ENCODE peak calls at places on chromosomes 16 and 17, in four cellular contexts. C is CD8-positive, alpha-beta T cell; V is fibroblast of the aortic adventitia; P is choroid plexus epithelial cell. X is an unnamed sample.

GRCh38 chr17:7833011-7833794 is 814 bp upstream of the KDM6B start:
- DNase-seq in C (no peak), V (no peak), P (no peak), X (no peak)

GRCh38 chr17:45920083-45920482 is 25.7 kb downstream of the MAPT start:
- DNase-seq in C (no peak), P (no peak), V (no peak), X (no peak)

GRCh38 chr17:60461584-60461983 is 39.3 kb downstream of the CHCT1 start:
- DNase-seq in C (no peak), V (no peak), P (no peak), X (no peak)

GRCh38 chr16:397135-397661 is at the start of gene NME4:
- DNase-seq in V (no peak), C (no peak), P (peak), X (no peak)

GRCh38 chr16:12016166-12016947 is 39.8 kb downstream of the SNX29 start:
- DNase-seq in C (no peak), P (peak), V (peak), X (no peak)

GRCh38 chr17:12983986-12984932 is 33.6 kb downstream of the ELAC2 start:
- DNase-seq in V (peak), C (no peak), P (peak), X (peak)

GRCh38 chr16:19005561-19006445 is 22.1 kb downstream of the TMC7 start:
- DNase-seq in P (no peak), V (peak), C (no peak), X (no peak)

GRCh38 chr17:77555741-77556291 is 402.7 kb upstream of the TNRC6C start:
- DNase-seq in P (peak), V (no peak), C (no peak), X (no peak)

GRCh38 chr16:11784048-11784780 is 12.8 kb downstream of the ZC3H7A start:
- DNase-seq in C (no peak), V (peak), P (no peak), X (no peak)

DNA sequence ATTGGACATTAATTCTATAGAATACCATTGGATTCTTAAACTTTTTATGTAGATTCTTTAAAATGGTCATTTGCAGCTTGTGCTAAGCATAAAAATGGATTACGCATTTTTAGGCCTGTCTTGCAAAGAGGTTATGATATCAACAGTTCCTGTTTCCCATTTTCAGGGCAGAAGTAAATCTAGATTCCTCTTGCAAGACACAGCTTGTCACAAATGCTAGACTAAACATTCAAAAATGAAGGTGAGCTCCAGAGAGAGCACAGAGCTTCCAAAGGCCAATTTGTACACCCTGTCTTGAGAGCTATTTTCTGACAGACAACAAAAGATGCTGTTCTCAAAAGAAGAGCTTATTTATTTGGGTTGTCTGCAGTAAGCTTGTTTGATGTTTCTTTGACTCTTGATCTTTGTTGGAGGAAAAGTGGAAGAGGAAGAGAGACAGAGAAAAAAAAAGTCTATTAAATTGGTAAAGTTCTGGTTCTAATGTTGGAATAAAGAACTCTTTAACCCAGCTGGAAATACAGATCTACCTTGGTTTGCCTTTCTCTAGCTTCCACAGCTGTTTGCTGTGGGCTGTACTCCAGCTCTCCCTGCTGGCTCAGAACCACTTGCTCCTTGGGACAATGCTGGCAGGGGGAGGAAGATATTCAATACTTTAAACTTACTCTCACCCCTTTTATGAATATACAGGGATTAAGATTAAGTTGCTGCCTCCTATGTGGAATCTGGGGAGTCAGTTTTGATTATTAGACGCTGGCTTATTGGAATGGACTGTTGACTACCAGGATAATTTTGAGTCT is 651.8 kb downstream of the CDH11 start:
- DNase-seq in V (peak), P (peak), C (no peak), X (no peak)
- TF ChIP-seq CTCF in V (peak), P (peak), C (no peak), X (peak)

DNA sequence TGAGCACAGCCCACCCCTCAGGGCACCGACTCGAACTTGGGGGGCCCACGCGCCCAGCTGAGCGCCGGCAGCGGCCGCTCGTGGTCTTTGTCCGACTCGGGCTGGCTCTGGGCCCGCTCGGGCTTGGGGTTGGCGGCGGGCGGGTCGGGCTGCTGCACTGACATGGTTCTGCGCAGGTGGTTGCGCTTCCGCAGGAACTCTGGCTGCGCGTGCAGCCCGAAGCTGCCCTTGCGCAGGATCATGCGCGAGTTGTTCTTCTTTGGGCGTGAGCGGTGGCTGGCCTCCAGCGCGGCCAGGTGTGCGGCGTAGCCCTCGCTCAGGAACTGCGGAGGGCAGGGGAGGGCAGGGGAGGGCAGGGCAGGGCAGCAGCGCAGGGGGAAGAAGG is 11.1 kb downstream of the PIMREG start:
- DNase-seq in C (peak), P (peak), V (no peak), X (no peak)
- H3K4me3 ChIP-seq in C (peak), P (peak), V (peak), X (no peak)

DNA sequence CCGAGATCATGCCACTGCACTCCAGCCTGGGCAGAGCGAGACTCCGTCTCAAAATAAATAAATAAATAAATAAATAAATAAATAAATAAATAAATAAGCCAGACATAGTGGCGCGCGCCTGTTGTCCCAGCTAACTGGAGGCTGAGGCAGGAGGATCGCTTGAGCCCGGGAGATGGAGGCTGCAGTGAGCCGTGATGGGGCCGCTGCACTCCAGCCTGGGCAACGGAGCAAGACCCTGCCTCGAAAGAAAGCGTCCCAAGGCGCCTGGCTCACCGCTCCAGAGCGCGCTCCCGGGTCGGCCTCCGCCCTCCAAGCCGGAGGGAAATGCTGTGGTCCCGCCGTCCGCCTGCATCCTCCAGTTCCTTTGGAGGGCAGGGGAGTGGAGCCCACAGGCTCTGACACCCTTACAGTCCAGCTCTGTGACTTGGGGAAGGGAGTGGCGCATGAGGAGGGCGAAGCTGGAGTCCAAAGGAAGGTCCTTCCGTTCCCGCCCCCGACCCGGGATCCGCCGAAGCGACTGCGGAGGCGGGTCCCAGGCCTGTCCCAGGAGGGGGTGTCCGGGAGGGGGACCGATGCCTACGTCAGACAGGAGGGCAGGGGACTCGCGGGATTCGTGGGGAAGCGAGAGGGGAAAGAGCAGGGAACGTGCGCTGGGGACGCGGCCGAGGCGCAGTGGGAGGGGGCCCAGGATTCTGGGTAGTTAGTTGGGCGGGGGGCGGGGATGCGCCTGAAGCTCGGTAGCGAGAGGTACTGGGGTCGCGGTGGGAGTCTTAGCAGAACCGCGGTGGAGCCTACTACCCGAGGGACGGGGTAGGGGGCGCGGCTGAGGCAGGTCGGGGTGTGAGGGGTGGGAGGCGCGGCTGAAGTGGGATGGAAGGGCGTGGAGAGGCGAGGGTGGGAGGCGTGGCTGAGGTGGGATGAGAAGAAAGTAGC is 8.4 kb upstream of the TRPV2 start:
- DNase-seq in V (no peak), C (no peak), P (no peak), X (no peak)
- TF ChIP-seq CTCF in V (no peak), C (no peak), P (no peak), X (no peak)

GRCh38 chr17:50196826-50197225 is 4.6 kb downstream of the COL1A1 start:
- DNase-seq in P (peak), V (peak), C (no peak), X (no peak)
- H3K4me3 ChIP-seq in P (peak), V (peak), C (no peak), X (peak)

X was measured in AG04449.